ENCODE peak calls at places on chromosome 2, in nine cellular contexts. One of them, this sample, is unnamed.

GRCh38 chr2:221034973-221035372 is 537.1 kb downstream of the EPHA4 start:
- DNase-seq in Jurkat, Clone E6-1: no peak
- DNase-seq in H7: no peak
- DNase-seq in activated CD4-positive, alpha-beta T cell treated with anti-CD3 and anti-CD28 coated beads, Interleukin-2, amount 50 U/mL, for 24 hours: no peak
- DNase-seq in effector CD4-positive, alpha-beta T cell: no peak
- DNase-seq in GM23248: no peak
- DNase-seq in stimulated activated CD4-positive, alpha-beta T cell treated with anti-CD3 and anti-CD28 coated beads, TNF-alpha, amount 100 ng/mL, for 24 hours: no peak
- DNase-seq in Daoy: no peak
- DNase-seq in progenitor cell of endocrine pancreas: no peak
- DNase-seq in this sample: no peak

GRCh38 chr2:100237770-100238169 is 84.5 kb downstream of the LONRF2 start:
- DNase-seq in Jurkat, Clone E6-1: no peak
- DNase-seq in H7: peak
- DNase-seq in activated CD4-positive, alpha-beta T cell treated with anti-CD3 and anti-CD28 coated beads, Interleukin-2, amount 50 U/mL, for 24 hours: no peak
- DNase-seq in effector CD4-positive, alpha-beta T cell: no peak
- DNase-seq in GM23248: no peak
- DNase-seq in stimulated activated CD4-positive, alpha-beta T cell treated with anti-CD3 and anti-CD28 coated beads, TNF-alpha, amount 100 ng/mL, for 24 hours: no peak
- DNase-seq in Daoy: peak
- DNase-seq in progenitor cell of endocrine pancreas: no peak
- DNase-seq in this sample: no peak

GRCh38 chr2:242020196-242021004 is 150.9 kb downstream of the RTP5 start:
- DNase-seq in Jurkat, Clone E6-1: no peak
- DNase-seq in H7: no peak
- DNase-seq in activated CD4-positive, alpha-beta T cell treated with anti-CD3 and anti-CD28 coated beads, Interleukin-2, amount 50 U/mL, for 24 hours: no peak
- DNase-seq in effector CD4-positive, alpha-beta T cell: no peak
- DNase-seq in GM23248: peak
- DNase-seq in stimulated activated CD4-positive, alpha-beta T cell treated with anti-CD3 and anti-CD28 coated beads, TNF-alpha, amount 100 ng/mL, for 24 hours: no peak
- DNase-seq in Daoy: peak
- DNase-seq in progenitor cell of endocrine pancreas: no peak
- DNase-seq in this sample: peak

GRCh38 chr2:141380625-141381012 is 750.2 kb downstream of the LRP1B start:
- DNase-seq in Jurkat, Clone E6-1: no peak
- DNase-seq in H7: no peak
- DNase-seq in activated CD4-positive, alpha-beta T cell treated with anti-CD3 and anti-CD28 coated beads, Interleukin-2, amount 50 U/mL, for 24 hours: no peak
- DNase-seq in effector CD4-positive, alpha-beta T cell: no peak
- DNase-seq in GM23248: no peak
- DNase-seq in stimulated activated CD4-positive, alpha-beta T cell treated with anti-CD3 and anti-CD28 coated beads, TNF-alpha, amount 100 ng/mL, for 24 hours: no peak
- DNase-seq in Daoy: no peak
- DNase-seq in progenitor cell of endocrine pancreas: no peak
- DNase-seq in this sample: no peak

GRCh38 chr2:10180271-10180670 is 57.7 kb downstream of the RRM2 start:
- DNase-seq in Jurkat, Clone E6-1: no peak
- DNase-seq in H7: peak
- DNase-seq in activated CD4-positive, alpha-beta T cell treated with anti-CD3 and anti-CD28 coated beads, Interleukin-2, amount 50 U/mL, for 24 hours: no peak
- DNase-seq in effector CD4-positive, alpha-beta T cell: no peak
- DNase-seq in GM23248: no peak
- DNase-seq in stimulated activated CD4-positive, alpha-beta T cell treated with anti-CD3 and anti-CD28 coated beads, TNF-alpha, amount 100 ng/mL, for 24 hours: no peak
- DNase-seq in Daoy: no peak
- DNase-seq in progenitor cell of endocrine pancreas: no peak
- DNase-seq in this sample: no peak

GRCh38 chr2:115414461-115414860 is 972.0 kb downstream of the DPP10 start:
- DNase-seq in Jurkat, Clone E6-1: no peak
- DNase-seq in H7: no peak
- DNase-seq in activated CD4-positive, alpha-beta T cell treated with anti-CD3 and anti-CD28 coated beads, Interleukin-2, amount 50 U/mL, for 24 hours: no peak
- DNase-seq in effector CD4-positive, alpha-beta T cell: no peak
- DNase-seq in GM23248: no peak
- DNase-seq in stimulated activated CD4-positive, alpha-beta T cell treated with anti-CD3 and anti-CD28 coated beads, TNF-alpha, amount 100 ng/mL, for 24 hours: no peak
- DNase-seq in Daoy: no peak
- DNase-seq in progenitor cell of endocrine pancreas: no peak
- DNase-seq in this sample: no peak

GRCh38 chr2:180143633-180144032 is 136.5 kb upstream of the CWC22 start:
- DNase-seq in Jurkat, Clone E6-1: no peak
- DNase-seq in H7: no peak
- DNase-seq in activated CD4-positive, alpha-beta T cell treated with anti-CD3 and anti-CD28 coated beads, Interleukin-2, amount 50 U/mL, for 24 hours: no peak
- DNase-seq in effector CD4-positive, alpha-beta T cell: no peak
- DNase-seq in GM23248: no peak
- DNase-seq in stimulated activated CD4-positive, alpha-beta T cell treated with anti-CD3 and anti-CD28 coated beads, TNF-alpha, amount 100 ng/mL, for 24 hours: no peak
- DNase-seq in Daoy: no peak
- DNase-seq in progenitor cell of endocrine pancreas: no peak
- DNase-seq in this sample: no peak

GRCh38 chr2:241941691-241942301 is 72.3 kb downstream of the RTP5 start:
- DNase-seq in Jurkat, Clone E6-1: peak
- DNase-seq in H7: peak
- DNase-seq in activated CD4-positive, alpha-beta T cell treated with anti-CD3 and anti-CD28 coated beads, Interleukin-2, amount 50 U/mL, for 24 hours: no peak
- DNase-seq in effector CD4-positive, alpha-beta T cell: no peak
- DNase-seq in GM23248: no peak
- DNase-seq in stimulated activated CD4-positive, alpha-beta T cell treated with anti-CD3 and anti-CD28 coated beads, TNF-alpha, amount 100 ng/mL, for 24 hours: no peak
- DNase-seq in Daoy: no peak
- DNase-seq in progenitor cell of endocrine pancreas: no peak
- DNase-seq in this sample: no peak

GRCh38 chr2:21413082-21413481 is 289.3 kb downstream of the TDRD15 start:
- DNase-seq in Jurkat, Clone E6-1: no peak
- DNase-seq in H7: no peak
- DNase-seq in activated CD4-positive, alpha-beta T cell treated with anti-CD3 and anti-CD28 coated beads, Interleukin-2, amount 50 U/mL, for 24 hours: no peak
- DNase-seq in effector CD4-positive, alpha-beta T cell: no peak
- DNase-seq in GM23248: no peak
- DNase-seq in stimulated activated CD4-positive, alpha-beta T cell treated with anti-CD3 and anti-CD28 coated beads, TNF-alpha, amount 100 ng/mL, for 24 hours: no peak
- DNase-seq in Daoy: no peak
- DNase-seq in progenitor cell of endocrine pancreas: no peak
- DNase-seq in this sample: no peak

GRCh38 chr2:9739508-9739907 is 103.8 kb upstream of the TAF1B start:
- DNase-seq in Jurkat, Clone E6-1: no peak
- DNase-seq in H7: no peak
- DNase-seq in activated CD4-positive, alpha-beta T cell treated with anti-CD3 and anti-CD28 coated beads, Interleukin-2, amount 50 U/mL, for 24 hours: peak
- DNase-seq in effector CD4-positive, alpha-beta T cell: peak
- DNase-seq in GM23248: peak
- DNase-seq in stimulated activated CD4-positive, alpha-beta T cell treated with anti-CD3 and anti-CD28 coated beads, TNF-alpha, amount 100 ng/mL, for 24 hours: no peak
- DNase-seq in Daoy: no peak
- DNase-seq in progenitor cell of endocrine pancreas: no peak
- DNase-seq in this sample: no peak

GRCh38 chr2:237182422-237183123 is 96.9 kb downstream of the COPS8 start:
- DNase-seq in Jurkat, Clone E6-1: no peak
- DNase-seq in H7: no peak
- DNase-seq in activated CD4-positive, alpha-beta T cell treated with anti-CD3 and anti-CD28 coated beads, Interleukin-2, amount 50 U/mL, for 24 hours: no peak
- DNase-seq in effector CD4-positive, alpha-beta T cell: no peak
- DNase-seq in GM23248: no peak
- DNase-seq in stimulated activated CD4-positive, alpha-beta T cell treated with anti-CD3 and anti-CD28 coated beads, TNF-alpha, amount 100 ng/mL, for 24 hours: no peak
- DNase-seq in Daoy: no peak
- DNase-seq in progenitor cell of endocrine pancreas: no peak
- DNase-seq in this sample: no peak

GRCh38 chr2:63399171-63399570 is 189.1 kb downstream of the WDPCP start:
- DNase-seq in Jurkat, Clone E6-1: no peak
- DNase-seq in H7: no peak
- DNase-seq in activated CD4-positive, alpha-beta T cell treated with anti-CD3 and anti-CD28 coated beads, Interleukin-2, amount 50 U/mL, for 24 hours: no peak
- DNase-seq in effector CD4-positive, alpha-beta T cell: no peak
- DNase-seq in GM23248: no peak
- DNase-seq in stimulated activated CD4-positive, alpha-beta T cell treated with anti-CD3 and anti-CD28 coated beads, TNF-alpha, amount 100 ng/mL, for 24 hours: no peak
- DNase-seq in Daoy: no peak
- DNase-seq in progenitor cell of endocrine pancreas: no peak
- DNase-seq in this sample: peak

GRCh38 chr2:199751480-199751879 is 99.5 kb downstream of the FTCDNL1 start:
- DNase-seq in Jurkat, Clone E6-1: no peak
- DNase-seq in H7: peak
- DNase-seq in activated CD4-positive, alpha-beta T cell treated with anti-CD3 and anti-CD28 coated beads, Interleukin-2, amount 50 U/mL, for 24 hours: no peak
- DNase-seq in effector CD4-positive, alpha-beta T cell: no peak
- DNase-seq in GM23248: no peak
- DNase-seq in stimulated activated CD4-positive, alpha-beta T cell treated with anti-CD3 and anti-CD28 coated beads, TNF-alpha, amount 100 ng/mL, for 24 hours: no peak
- DNase-seq in Daoy: no peak
- DNase-seq in progenitor cell of endocrine pancreas: no peak
- DNase-seq in this sample: no peak

GRCh38 chr2:222609391-222609790 is 46.5 kb downstream of the FARSB start:
- DNase-seq in Jurkat, Clone E6-1: no peak
- DNase-seq in H7: no peak
- DNase-seq in activated CD4-positive, alpha-beta T cell treated with anti-CD3 and anti-CD28 coated beads, Interleukin-2, amount 50 U/mL, for 24 hours: no peak
- DNase-seq in effector CD4-positive, alpha-beta T cell: no peak
- DNase-seq in GM23248: peak
- DNase-seq in stimulated activated CD4-positive, alpha-beta T cell treated with anti-CD3 and anti-CD28 coated beads, TNF-alpha, amount 100 ng/mL, for 24 hours: no peak
- DNase-seq in Daoy: no peak
- DNase-seq in progenitor cell of endocrine pancreas: no peak
- DNase-seq in this sample: no peak

GRCh38 chr2:191818725-191819333 is 28.1 kb downstream of the CAVIN2 start:
- DNase-seq in Jurkat, Clone E6-1: no peak
- DNase-seq in H7: no peak
- DNase-seq in activated CD4-positive, alpha-beta T cell treated with anti-CD3 and anti-CD28 coated beads, Interleukin-2, amount 50 U/mL, for 24 hours: no peak
- DNase-seq in effector CD4-positive, alpha-beta T cell: no peak
- DNase-seq in GM23248: no peak
- DNase-seq in stimulated activated CD4-positive, alpha-beta T cell treated with anti-CD3 and anti-CD28 coated beads, TNF-alpha, amount 100 ng/mL, for 24 hours: no peak
- DNase-seq in Daoy: no peak
- DNase-seq in progenitor cell of endocrine pancreas: no peak
- DNase-seq in this sample: no peak

GRCh38 chr2:13009027-13009426 is 292.3 kb downstream of the TRIB2 start:
- DNase-seq in Jurkat, Clone E6-1: no peak
- DNase-seq in H7: no peak
- DNase-seq in activated CD4-positive, alpha-beta T cell treated with anti-CD3 and anti-CD28 coated beads, Interleukin-2, amount 50 U/mL, for 24 hours: no peak
- DNase-seq in effector CD4-positive, alpha-beta T cell: no peak
- DNase-seq in GM23248: peak
- DNase-seq in stimulated activated CD4-positive, alpha-beta T cell treated with anti-CD3 and anti-CD28 coated beads, TNF-alpha, amount 100 ng/mL, for 24 hours: no peak
- DNase-seq in Daoy: no peak
- DNase-seq in progenitor cell of endocrine pancreas: no peak
- DNase-seq in this sample: no peak

GRCh38 chr2:10548626-10549025 is 100.5 kb upstream of the ODC1 start:
- DNase-seq in Jurkat, Clone E6-1: no peak
- DNase-seq in H7: peak
- DNase-seq in activated CD4-positive, alpha-beta T cell treated with anti-CD3 and anti-CD28 coated beads, Interleukin-2, amount 50 U/mL, for 24 hours: no peak
- DNase-seq in effector CD4-positive, alpha-beta T cell: no peak
- DNase-seq in GM23248: peak
- DNase-seq in stimulated activated CD4-positive, alpha-beta T cell treated with anti-CD3 and anti-CD28 coated beads, TNF-alpha, amount 100 ng/mL, for 24 hours: no peak
- DNase-seq in Daoy: no peak
- DNase-seq in progenitor cell of endocrine pancreas: no peak
- DNase-seq in this sample: no peak

GRCh38 chr2:83584674-83585073 is 874.4 kb downstream of the SUCLG1 start:
- DNase-seq in Jurkat, Clone E6-1: no peak
- DNase-seq in H7: no peak
- DNase-seq in activated CD4-positive, alpha-beta T cell treated with anti-CD3 and anti-CD28 coated beads, Interleukin-2, amount 50 U/mL, for 24 hours: no peak
- DNase-seq in effector CD4-positive, alpha-beta T cell: no peak
- DNase-seq in GM23248: peak
- DNase-seq in stimulated activated CD4-positive, alpha-beta T cell treated with anti-CD3 and anti-CD28 coated beads, TNF-alpha, amount 100 ng/mL, for 24 hours: no peak
- DNase-seq in Daoy: no peak
- DNase-seq in progenitor cell of endocrine pancreas: no peak
- DNase-seq in this sample: no peak

GRCh38 chr2:181420259-181421130 is 36.7 kb upstream of the ITGA4 start:
- DNase-seq in Jurkat, Clone E6-1: no peak
- DNase-seq in H7: no peak
- DNase-seq in activated CD4-positive, alpha-beta T cell treated with anti-CD3 and anti-CD28 coated beads, Interleukin-2, amount 50 U/mL, for 24 hours: no peak
- DNase-seq in effector CD4-positive, alpha-beta T cell: no peak
- DNase-seq in GM23248: no peak
- DNase-seq in stimulated activated CD4-positive, alpha-beta T cell treated with anti-CD3 and anti-CD28 coated beads, TNF-alpha, amount 100 ng/mL, for 24 hours: no peak
- DNase-seq in Daoy: no peak
- DNase-seq in progenitor cell of endocrine pancreas: no peak
- DNase-seq in this sample: no peak

GRCh38 chr2:3633089-3633981 is 24.7 kb upstream of the ALLC start:
- DNase-seq in Jurkat, Clone E6-1: no peak
- DNase-seq in H7: peak
- DNase-seq in activated CD4-positive, alpha-beta T cell treated with anti-CD3 and anti-CD28 coated beads, Interleukin-2, amount 50 U/mL, for 24 hours: no peak
- DNase-seq in effector CD4-positive, alpha-beta T cell: no peak
- DNase-seq in GM23248: peak
- DNase-seq in stimulated activated CD4-positive, alpha-beta T cell treated with anti-CD3 and anti-CD28 coated beads, TNF-alpha, amount 100 ng/mL, for 24 hours: no peak
- DNase-seq in Daoy: peak
- DNase-seq in progenitor cell of endocrine pancreas: no peak
- DNase-seq in this sample: no peak